ENCODE peak calls at places on chromosome 9, in eight cellular contexts. C, Z, P, H, N, U, O and F are unnamed samples.
A peak's percentile ranks its signal among the peaks of the same experiment; 100 is the strongest.

GRCh38 chr9:12794024-12794799 is 19.4 kb downstream of the LURAP1L start:
- DNase-seq in P (no peak), U (no peak), H (no peak), C (no peak), N (no peak), Z (no peak), O (no peak), F (no peak)

GRCh38 chr9:133426011-133426410 is 3.8 kb downstream of the ADAMTS13 start:
- DNase-seq in Z (no peak), N (no peak), C (no peak), O (no peak), P (no peak), U (no peak), H (no peak), F (peak; percentile 53)

GRCh38 chr9:32136700-32137339 is 247.6 kb upstream of the ACO1 start:
- DNase-seq in P (no peak), U (no peak), C (peak; percentile 47), O (no peak), H (no peak), Z (no peak), N (no peak), F (no peak)

GRCh38 chr9:37324261-37324683 is 98.2 kb upstream of the GRHPR start:
- DNase-seq in C (peak; percentile 13), H (no peak), O (no peak), Z (no peak), P (peak; percentile 62), U (no peak), N (no peak), F (no peak)

GRCh38 chr9:92963831-92964606 is 16.7 kb downstream of the FGD3 start:
- DNase-seq in C (no peak), N (peak; percentile 69), U (no peak), O (peak; percentile 91), Z (no peak), H (no peak), P (no peak), F (peak; percentile 38)

GRCh38 chr9:126613656-126614055 is at the start of gene LMX1B:
- DNase-seq in P (peak; percentile 67), C (peak; percentile 88), O (no peak), N (no peak), Z (no peak), U (peak; percentile 26), H (peak; percentile 83), F (no peak)

GRCh38 chr9:124077915-124078572 is 66.5 kb downstream of the LHX2 start:
- DNase-seq in N (no peak), P (no peak), H (no peak), U (peak; percentile 57), Z (no peak), O (no peak), C (no peak), F (no peak)

GRCh38 chr9:68793605-68794343 is 88.7 kb downstream of the PIP5K1B start:
- DNase-seq in H (no peak), U (no peak), O (no peak), Z (no peak), P (no peak), C (no peak), N (no peak), F (no peak)

GRCh38 chr9:132794730-132795380 is 83.2 kb downstream of the AK8 start:
- DNase-seq in U (no peak), P (no peak), Z (no peak), N (no peak), O (no peak), C (no peak), H (peak; percentile 35), F (peak; percentile 72)

GRCh38 chr9:112184211-112184610 is 9.1 kb upstream of the SUSD1 start:
- DNase-seq in H (no peak), Z (no peak), U (no peak), C (no peak), N (no peak), P (no peak), O (no peak), F (no peak)

DNA sequence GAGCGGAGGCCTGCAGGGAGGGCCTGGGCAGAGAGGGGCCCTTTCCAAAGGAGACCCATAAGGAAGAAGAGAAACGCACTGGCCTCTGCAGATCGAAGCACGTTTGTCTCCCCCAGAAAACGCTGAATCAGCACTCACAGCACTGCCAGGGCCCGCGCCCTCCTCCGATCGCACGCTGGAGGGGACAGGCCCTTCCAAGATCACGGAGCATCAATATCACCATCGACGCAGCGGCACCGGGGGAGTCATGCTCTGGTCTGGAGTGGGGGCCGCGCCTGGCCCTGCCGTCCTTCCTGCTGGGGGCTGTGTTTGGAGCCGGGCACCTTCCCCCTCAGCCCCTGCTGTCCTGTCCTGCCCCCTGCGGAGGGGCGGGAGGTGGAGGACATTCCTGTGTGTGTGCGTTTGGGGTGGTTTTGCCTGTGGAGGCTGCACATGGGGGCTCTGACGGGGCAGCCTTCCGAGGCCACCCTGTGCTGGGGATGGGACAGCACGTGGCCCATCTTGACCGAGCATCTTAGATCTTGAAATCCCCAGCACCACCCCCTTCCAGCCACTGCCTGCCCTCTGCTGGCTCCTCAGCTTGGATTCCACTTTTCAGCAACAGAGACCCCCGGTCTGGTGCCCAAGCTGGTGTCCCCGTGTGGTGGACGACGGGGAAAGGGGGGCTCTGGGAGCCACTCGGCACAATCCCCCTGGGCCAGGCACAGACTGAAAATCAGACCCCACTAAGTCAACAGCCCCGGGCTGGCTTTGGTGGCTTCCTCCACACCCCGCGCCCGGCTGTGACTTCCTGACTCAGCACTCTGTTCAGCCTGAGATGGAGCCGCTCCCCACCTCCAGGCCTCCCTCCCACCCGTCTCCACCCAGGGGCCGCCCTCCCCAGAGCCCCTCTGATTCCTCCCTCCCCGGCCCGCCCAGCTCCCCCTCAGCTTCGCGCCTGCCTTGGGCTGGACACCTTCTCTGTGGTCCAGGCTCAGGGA is 8.3 kb downstream of the TMEM250 start:
- DNase-seq in N (peak; percentile 31), H (no peak), O (peak; percentile 29), Z (no peak), C (peak; percentile 64), P (no peak), U (no peak), F (no peak)
- H3K4me1 ChIP-seq in N (peaks cover 93% of the 10 kb centered on the region), H (no peaks in the 10 kb centered on the region), O (peaks cover 59% of the 10 kb centered on the region), Z (peaks cover 55% of the 10 kb centered on the region), C (peaks cover 33% of the 10 kb centered on the region), P (peaks cover 19% of the 10 kb centered on the region), U (peaks cover 10% of the 10 kb centered on the region), F (peaks cover 31% of the 10 kb centered on the region)

DNA sequence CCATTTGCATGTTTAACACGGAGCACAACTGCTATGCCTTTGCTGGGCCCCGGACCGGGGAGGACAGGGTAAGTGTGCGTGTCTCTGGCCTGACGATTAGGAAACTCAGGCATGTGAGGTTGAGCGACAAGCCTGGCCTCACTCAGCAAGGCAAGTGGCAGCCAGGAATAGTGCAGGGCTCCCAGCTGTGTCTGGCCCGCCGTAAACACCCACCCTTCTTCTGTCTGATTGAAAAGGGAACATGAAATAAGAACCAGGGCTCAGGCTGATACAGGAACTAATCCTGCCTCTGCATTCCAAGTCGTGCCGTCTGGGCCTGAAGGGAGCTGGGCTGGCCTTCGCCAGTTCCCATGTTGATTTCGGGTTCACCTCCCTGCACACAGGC is 22.2 kb downstream of the FAM78A start:
- DNase-seq in C (peak; percentile 65), H (no peak), N (no peak), O (no peak), U (no peak), P (peak; percentile 88), Z (peak; percentile 81), F (no peak)
- H3K27ac ChIP-seq in C (peak overlapping the region; percentile 41), H (no peak overlapping the region), N (no peak overlapping the region), O (peak overlapping the region; percentile 16), U (no peak overlapping the region), P (peak overlapping the region; percentile 94), Z (peak overlapping the region; percentile 85), F (peak overlapping the region; percentile 32)

DNA sequence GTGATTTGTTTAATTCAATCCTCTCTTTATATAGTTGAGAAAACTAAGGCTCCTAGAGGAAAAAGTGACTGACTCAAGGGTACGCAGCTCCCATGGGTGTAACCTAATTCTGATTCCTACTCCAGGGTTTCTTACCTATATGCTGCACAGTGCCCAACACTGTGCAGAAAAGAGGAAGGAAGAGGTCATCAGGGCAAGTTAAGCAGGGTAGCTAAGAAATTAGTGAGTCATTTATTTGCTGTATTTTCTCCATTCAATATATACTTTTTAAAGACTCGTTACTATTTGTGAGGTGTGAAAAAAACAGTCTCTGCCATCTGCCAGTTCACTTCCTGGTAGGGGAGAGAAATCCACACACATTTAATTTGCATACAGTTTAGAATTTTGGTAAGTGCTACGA is 60.1 kb upstream of the TLR4 start:
- DNase-seq in O (no peak), N (no peak), P (no peak), H (no peak), C (no peak), Z (no peak), U (no peak), F (no peak)
- H3K4me3 ChIP-seq in O (no peak overlapping the region), N (no peak overlapping the region), P (no peak overlapping the region), H (no peak overlapping the region), C (no peak overlapping the region), Z (no peak overlapping the region), U (no peak overlapping the region), F (no peak overlapping the region)

GRCh38 chr9:131398204-131398603 is 4.3 kb downstream of the PRRC2B start:
- DNase-seq in C (no peak), H (no peak), N (peak; percentile 43), P (no peak), U (peak; percentile 80), O (peak; percentile 61), Z (no peak), F (no peak)
- H3K4me1 ChIP-seq in C (peaks cover 68% of the 10 kb centered on the region), H (peaks cover 10% of the 10 kb centered on the region), N (peaks cover 75% of the 10 kb centered on the region), P (peaks cover 48% of the 10 kb centered on the region), U (peaks cover 40% of the 10 kb centered on the region), O (peaks cover 55% of the 10 kb centered on the region), Z (peaks cover 82% of the 10 kb centered on the region), F (peaks cover 37% of the 10 kb centered on the region)

GRCh38 chr9:128361981-128362646 is 9.1 kb upstream of the URM1 start:
- DNase-seq in U (peak; percentile 87), P (peak; percentile 90), H (peak; percentile 91), O (peak; percentile 69), Z (peak; percentile 87), N (peak; percentile 47), C (peak; percentile 91), F (peak; percentile 88)
- H3K27ac ChIP-seq in U (peak overlapping the region; percentile 28), P (no peak overlapping the region), H (no peak overlapping the region), O (peak overlapping the region; percentile 48), Z (peak overlapping the region; percentile 55), N (no peak overlapping the region), C (no peak overlapping the region), F (peak overlapping the region; percentile 38)

DNA sequence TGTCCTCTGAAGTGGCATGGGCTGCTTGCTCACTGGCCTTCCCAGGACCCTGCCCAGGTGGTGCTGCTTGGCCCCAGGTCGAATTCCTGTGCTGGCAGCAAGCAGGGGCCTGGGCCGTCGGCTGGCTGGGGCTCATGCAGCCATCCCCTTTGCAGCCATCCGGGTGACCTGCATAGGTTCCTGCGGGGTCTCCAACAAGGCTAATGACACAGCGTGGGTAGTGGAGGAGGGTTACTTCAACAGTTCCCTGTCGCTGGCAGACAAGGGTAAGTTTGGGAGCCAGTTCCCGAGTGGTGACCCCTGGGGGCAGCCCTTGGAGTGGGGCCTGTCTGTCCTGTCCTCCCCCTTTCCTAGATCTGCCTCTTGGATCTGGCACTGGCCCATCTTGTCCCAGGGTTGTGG is 6.1 kb upstream of the EHMT1 start:
- DNase-seq in C (no peak), O (no peak), Z (no peak), N (no peak), H (no peak), U (no peak), P (no peak), F (no peak)
- H3K4me3 ChIP-seq in C (no peak overlapping the region), O (no peak overlapping the region), Z (no peak overlapping the region), N (no peak overlapping the region), H (no peak overlapping the region), U (peak overlapping the region; percentile 11), P (no peak overlapping the region), F (no peak overlapping the region)